ENCODE peak calls at places on chromosome 20, in ten cellular contexts. H is effector CD8-positive, alpha-beta T cell; W is HS-5; M is EL; I is CD8-positive, alpha-beta memory T cell; K is AG20443; E is D341Med; R is GM10248; T is substantia nigra; Q is endothelial cell. X is an unnamed sample.

GRCh38 chr20:50323209-50323608 is 132.6 kb downstream of the CEBPB start:
- DNase-seq in M (peak; percentile 34), R (no peak), K (no peak), E (no peak), W (no peak), I (no peak), T (no peak), Q (no peak), H (no peak), X (no peak)

GRCh38 chr20:57032847-57033246 is 233.6 kb downstream of the BMP7 start:
- DNase-seq in W (no peak), H (no peak), E (no peak), T (no peak), K (no peak), M (no peak), R (no peak), I (no peak), Q (no peak), X (no peak)

GRCh38 chr20:11235058-11235457 is 561.3 kb upstream of the JAG1 start:
- DNase-seq in K (peak; percentile 47), E (no peak), W (peak; percentile 35), R (no peak), Q (no peak), M (peak; percentile 85), H (no peak), T (no peak), I (no peak), X (no peak)

GRCh38 chr20:2817891-2818595 is 1.9 kb downstream of the TMEM239 start:
- DNase-seq in I (no peak), M (no peak), T (no peak), H (no peak), K (peak; percentile 11), W (no peak), R (no peak), E (no peak), Q (no peak), X (no peak)

GRCh38 chr20:23350855-23351838 is 556 bp downstream of the NXT1 start:
- DNase-seq in T (peak; percentile 49), E (peak; percentile 46), K (peak; percentile 33), R (peak; percentile 57), M (peak; percentile 55), I (peak; percentile 50), W (no peak), H (peak; percentile 48), Q (peak; percentile 47), X (peak; percentile 89)

GRCh38 chr20:51354769-51355319 is 187.7 kb downstream of the NFATC2 start:
- DNase-seq in K (peak; percentile 65), M (peak; percentile 88), H (no peak), Q (no peak), I (no peak), W (peak; percentile 78), E (no peak), T (no peak), R (no peak), X (no peak)

GRCh38 chr20:14790771-14791517 is 453.5 kb upstream of the FLRT3 start:
- DNase-seq in K (peak; percentile 45), E (no peak), W (no peak), T (no peak), I (no peak), M (no peak), Q (no peak), H (no peak), R (no peak), X (no peak)

GRCh38 chr20:11222243-11222642 is 548.4 kb upstream of the JAG1 start:
- DNase-seq in E (no peak), K (no peak), H (no peak), Q (no peak), T (no peak), I (no peak), M (no peak), W (no peak), R (no peak), X (no peak)

GRCh38 chr20:47054945-47055344 is 160.3 kb downstream of the EYA2 start:
- DNase-seq in T (no peak), H (no peak), W (no peak), M (no peak), K (no peak), Q (no peak), I (no peak), R (no peak), E (no peak), X (peak; percentile 46)

GRCh38 chr20:35866446-35867202 is 87.7 kb downstream of the SCAND1 start:
- DNase-seq in H (no peak), I (no peak), M (peak; percentile 60), W (no peak), E (no peak), K (no peak), R (no peak), Q (no peak), T (no peak), X (no peak)

GRCh38 chr20:63364801-63365585 is 3.8 kb upstream of the CHRNA4 start:
- DNase-seq in W (no peak), Q (no peak), I (no peak), H (no peak), E (no peak), R (no peak), M (no peak), K (no peak), T (no peak), X (no peak)

GRCh38 chr20:49563015-49563980 is 4.6 kb downstream of the PTGIS start:
- DNase-seq in W (no peak), Q (no peak), K (no peak), M (no peak), R (no peak), E (no peak), I (no peak), T (no peak), H (no peak), X (no peak)

GRCh38 chr20:32458837-32459220 is 100.7 kb downstream of the ASXL1 start:
- DNase-seq in W (no peak), Q (no peak), H (no peak), T (no peak), M (no peak), K (no peak), E (no peak), R (no peak), I (no peak), X (no peak)

GRCh38 chr20:62120990-62121775 is 1.1 kb upstream of the LSM14B start:
- DNase-seq in Q (no peak), R (no peak), T (no peak), E (no peak), I (no peak), H (no peak), K (no peak), M (no peak), W (no peak), X (peak; percentile 64)

GRCh38 chr20:14295812-14296211 is 41.6 kb downstream of the FLRT3 start:
- DNase-seq in M (no peak), K (no peak), R (no peak), H (no peak), Q (no peak), I (no peak), W (no peak), E (no peak), T (no peak), X (no peak)

GRCh38 chr20:63810730-63811490 is 20.2 kb downstream of the ZBTB46 start:
- DNase-seq in R (no peak), W (no peak), Q (no peak), H (no peak), T (no peak), E (no peak), K (peak; percentile 25), M (no peak), I (no peak), X (no peak)

GRCh38 chr20:60589624-60590023 is 631.4 kb downstream of the CDH26 start:
- DNase-seq in K (no peak), I (no peak), H (no peak), T (no peak), M (no peak), Q (peak; percentile 53), R (no peak), W (no peak), E (no peak), X (peak; percentile 55)

GRCh38 chr20:10367425-10367920 is 66.5 kb downstream of the MKKS start:
- DNase-seq in R (no peak), I (no peak), T (no peak), H (no peak), M (no peak), Q (no peak), E (no peak), K (no peak), W (no peak), X (no peak)

GRCh38 chr20:42589976-42590639 is 599.6 kb downstream of the PTPRT start:
- DNase-seq in Q (no peak), K (no peak), M (no peak), R (no peak), H (no peak), W (no peak), T (no peak), E (no peak), I (no peak), X (peak; percentile 58)

GRCh38 chr20:31709939-31710338 is 12.7 kb downstream of the BCL2L1 start:
- DNase-seq in K (no peak), H (no peak), W (no peak), I (no peak), T (no peak), E (no peak), M (no peak), Q (no peak), R (no peak), X (no peak)

GRCh38 chr20:51497542-51498467 is 44.7 kb downstream of the NFATC2 start:
- DNase-seq in K (no peak), T (peak; percentile 7), E (no peak), I (peak; percentile 43), H (no peak), M (no peak), Q (no peak), R (peak; percentile 72), W (no peak), X (peak; percentile 75)

GRCh38 chr20:41475507-41475906 is 108.9 kb upstream of the EMILIN3 start:
- DNase-seq in T (no peak), Q (no peak), E (no peak), R (no peak), K (no peak), I (no peak), H (no peak), M (peak; percentile 12), W (no peak), X (no peak)

GRCh38 chr20:53767206-53767924 is 173.7 kb upstream of the ZNF217 start:
- DNase-seq in R (peak; percentile 34), K (no peak), W (no peak), M (no peak), T (no peak), Q (no peak), E (no peak), I (no peak), H (no peak), X (no peak)

GRCh38 chr20:32534661-32535240 is 50.4 kb downstream of the NOL4L start:
- DNase-seq in H (peak; percentile 51), W (no peak), I (peak; percentile 49), K (no peak), R (no peak), Q (no peak), E (no peak), T (no peak), M (no peak), X (no peak)